ENCODE peak calls at places on chromosome 4, in nine cellular contexts. One of them, this sample, is unnamed.
A peak's percentile ranks its signal among the peaks of the same experiment; 100 is the strongest.

GRCh38 chr4:10622728-10623127 is 61.8 kb downstream of the CLNK start:
- DNase-seq in fibroblast of pulmonary artery: peak; percentile 39
- DNase-seq in stimulated activated CD4-positive, alpha-beta T cell treated with anti-CD3 and anti-CD28 coated beads, Interleukin-4, amount 100 ng/mL, for 48 hours: no peak
- DNase-seq in activated CD8-positive, alpha-beta memory T cell treated with anti-CD3 and anti-CD28 coated beads, Interleukin-2, amount 50 U/mL, for 4 hours: no peak
- DNase-seq in AG04450: no peak
- DNase-seq in RPMI8226: no peak
- DNase-seq in NCI-H2029 treated with DMSO at 0.1 percent for 48 hours: no peak
- DNase-seq in amniotic stem cell: no peak
- DNase-seq in HAP-1: no peak
- DNase-seq in this sample: no peak

GRCh38 chr4:15024386-15024785 is 22.1 kb downstream of the CPEB2 start:
- DNase-seq in fibroblast of pulmonary artery: peak; percentile 35
- DNase-seq in stimulated activated CD4-positive, alpha-beta T cell treated with anti-CD3 and anti-CD28 coated beads, Interleukin-4, amount 100 ng/mL, for 48 hours: no peak
- DNase-seq in activated CD8-positive, alpha-beta memory T cell treated with anti-CD3 and anti-CD28 coated beads, Interleukin-2, amount 50 U/mL, for 4 hours: no peak
- DNase-seq in AG04450: no peak
- DNase-seq in RPMI8226: no peak
- DNase-seq in NCI-H2029 treated with DMSO at 0.1 percent for 48 hours: no peak
- DNase-seq in amniotic stem cell: no peak
- DNase-seq in HAP-1: no peak
- DNase-seq in this sample: no peak

GRCh38 chr4:140152015-140152703 is 1.8 kb downstream of the MAML3 start:
- DNase-seq in fibroblast of pulmonary artery: no peak
- DNase-seq in stimulated activated CD4-positive, alpha-beta T cell treated with anti-CD3 and anti-CD28 coated beads, Interleukin-4, amount 100 ng/mL, for 48 hours: peak; percentile 55
- DNase-seq in activated CD8-positive, alpha-beta memory T cell treated with anti-CD3 and anti-CD28 coated beads, Interleukin-2, amount 50 U/mL, for 4 hours: peak; percentile 90
- DNase-seq in AG04450: no peak
- DNase-seq in RPMI8226: peak; percentile 60
- DNase-seq in NCI-H2029 treated with DMSO at 0.1 percent for 48 hours: peak; percentile 34
- DNase-seq in amniotic stem cell: no peak
- DNase-seq in HAP-1: peak; percentile 51
- DNase-seq in this sample: no peak

GRCh38 chr4:183499389-183499788 is 5.5 kb upstream of the ING2 start:
- DNase-seq in fibroblast of pulmonary artery: peak; percentile 9
- DNase-seq in stimulated activated CD4-positive, alpha-beta T cell treated with anti-CD3 and anti-CD28 coated beads, Interleukin-4, amount 100 ng/mL, for 48 hours: no peak
- DNase-seq in activated CD8-positive, alpha-beta memory T cell treated with anti-CD3 and anti-CD28 coated beads, Interleukin-2, amount 50 U/mL, for 4 hours: no peak
- DNase-seq in AG04450: no peak
- DNase-seq in RPMI8226: peak; percentile 70
- DNase-seq in NCI-H2029 treated with DMSO at 0.1 percent for 48 hours: peak; percentile 46
- DNase-seq in amniotic stem cell: no peak
- DNase-seq in HAP-1: no peak
- DNase-seq in this sample: no peak

GRCh38 chr4:32985256-32985655 is 2265.1 kb downstream of the PCDH7 start:
- DNase-seq in fibroblast of pulmonary artery: peak; percentile 66
- DNase-seq in stimulated activated CD4-positive, alpha-beta T cell treated with anti-CD3 and anti-CD28 coated beads, Interleukin-4, amount 100 ng/mL, for 48 hours: no peak
- DNase-seq in activated CD8-positive, alpha-beta memory T cell treated with anti-CD3 and anti-CD28 coated beads, Interleukin-2, amount 50 U/mL, for 4 hours: no peak
- DNase-seq in AG04450: no peak
- DNase-seq in RPMI8226: no peak
- DNase-seq in NCI-H2029 treated with DMSO at 0.1 percent for 48 hours: no peak
- DNase-seq in amniotic stem cell: no peak
- DNase-seq in HAP-1: no peak
- DNase-seq in this sample: no peak

GRCh38 chr4:186810613-186811150 is 87.0 kb upstream of the FAT1 start:
- DNase-seq in fibroblast of pulmonary artery: no peak
- DNase-seq in stimulated activated CD4-positive, alpha-beta T cell treated with anti-CD3 and anti-CD28 coated beads, Interleukin-4, amount 100 ng/mL, for 48 hours: no peak
- DNase-seq in activated CD8-positive, alpha-beta memory T cell treated with anti-CD3 and anti-CD28 coated beads, Interleukin-2, amount 50 U/mL, for 4 hours: no peak
- DNase-seq in AG04450: no peak
- DNase-seq in RPMI8226: no peak
- DNase-seq in NCI-H2029 treated with DMSO at 0.1 percent for 48 hours: no peak
- DNase-seq in amniotic stem cell: no peak
- DNase-seq in HAP-1: peak; percentile 34
- DNase-seq in this sample: no peak

GRCh38 chr4:107312366-107312765 is 276.3 kb upstream of the DKK2 start:
- DNase-seq in fibroblast of pulmonary artery: no peak
- DNase-seq in stimulated activated CD4-positive, alpha-beta T cell treated with anti-CD3 and anti-CD28 coated beads, Interleukin-4, amount 100 ng/mL, for 48 hours: no peak
- DNase-seq in activated CD8-positive, alpha-beta memory T cell treated with anti-CD3 and anti-CD28 coated beads, Interleukin-2, amount 50 U/mL, for 4 hours: no peak
- DNase-seq in AG04450: no peak
- DNase-seq in RPMI8226: no peak
- DNase-seq in NCI-H2029 treated with DMSO at 0.1 percent for 48 hours: no peak
- DNase-seq in amniotic stem cell: no peak
- DNase-seq in HAP-1: no peak
- DNase-seq in this sample: no peak

GRCh38 chr4:53558061-53558801 is 33.1 kb downstream of the LNX1 start:
- DNase-seq in fibroblast of pulmonary artery: peak; percentile 75
- DNase-seq in stimulated activated CD4-positive, alpha-beta T cell treated with anti-CD3 and anti-CD28 coated beads, Interleukin-4, amount 100 ng/mL, for 48 hours: no peak
- DNase-seq in activated CD8-positive, alpha-beta memory T cell treated with anti-CD3 and anti-CD28 coated beads, Interleukin-2, amount 50 U/mL, for 4 hours: no peak
- DNase-seq in AG04450: no peak
- DNase-seq in RPMI8226: no peak
- DNase-seq in NCI-H2029 treated with DMSO at 0.1 percent for 48 hours: no peak
- DNase-seq in amniotic stem cell: no peak
- DNase-seq in HAP-1: peak; percentile 11
- DNase-seq in this sample: no peak

GRCh38 chr4:26476545-26476944 is 13.7 kb downstream of the CCKAR start:
- DNase-seq in fibroblast of pulmonary artery: no peak
- DNase-seq in stimulated activated CD4-positive, alpha-beta T cell treated with anti-CD3 and anti-CD28 coated beads, Interleukin-4, amount 100 ng/mL, for 48 hours: no peak
- DNase-seq in activated CD8-positive, alpha-beta memory T cell treated with anti-CD3 and anti-CD28 coated beads, Interleukin-2, amount 50 U/mL, for 4 hours: no peak
- DNase-seq in AG04450: no peak
- DNase-seq in RPMI8226: no peak
- DNase-seq in NCI-H2029 treated with DMSO at 0.1 percent for 48 hours: no peak
- DNase-seq in amniotic stem cell: no peak
- DNase-seq in HAP-1: no peak
- DNase-seq in this sample: no peak

GRCh38 chr4:176123710-176124407 is 58.2 kb downstream of the WDR17 start:
- DNase-seq in fibroblast of pulmonary artery: peak; percentile 21
- DNase-seq in stimulated activated CD4-positive, alpha-beta T cell treated with anti-CD3 and anti-CD28 coated beads, Interleukin-4, amount 100 ng/mL, for 48 hours: no peak
- DNase-seq in activated CD8-positive, alpha-beta memory T cell treated with anti-CD3 and anti-CD28 coated beads, Interleukin-2, amount 50 U/mL, for 4 hours: no peak
- DNase-seq in AG04450: no peak
- DNase-seq in RPMI8226: peak; percentile 3
- DNase-seq in NCI-H2029 treated with DMSO at 0.1 percent for 48 hours: no peak
- DNase-seq in amniotic stem cell: no peak
- DNase-seq in HAP-1: peak; percentile 46
- DNase-seq in this sample: peak; percentile 16

GRCh38 chr4:155974957-155975356 is 21.3 kb upstream of the CTSO start:
- DNase-seq in fibroblast of pulmonary artery: no peak
- DNase-seq in stimulated activated CD4-positive, alpha-beta T cell treated with anti-CD3 and anti-CD28 coated beads, Interleukin-4, amount 100 ng/mL, for 48 hours: no peak
- DNase-seq in activated CD8-positive, alpha-beta memory T cell treated with anti-CD3 and anti-CD28 coated beads, Interleukin-2, amount 50 U/mL, for 4 hours: no peak
- DNase-seq in AG04450: no peak
- DNase-seq in RPMI8226: no peak
- DNase-seq in NCI-H2029 treated with DMSO at 0.1 percent for 48 hours: no peak
- DNase-seq in amniotic stem cell: no peak
- DNase-seq in HAP-1: no peak
- DNase-seq in this sample: peak; percentile 16

GRCh38 chr4:111330786-111331185 is 707.9 kb upstream of the PITX2 start:
- DNase-seq in fibroblast of pulmonary artery: no peak
- DNase-seq in stimulated activated CD4-positive, alpha-beta T cell treated with anti-CD3 and anti-CD28 coated beads, Interleukin-4, amount 100 ng/mL, for 48 hours: no peak
- DNase-seq in activated CD8-positive, alpha-beta memory T cell treated with anti-CD3 and anti-CD28 coated beads, Interleukin-2, amount 50 U/mL, for 4 hours: no peak
- DNase-seq in AG04450: no peak
- DNase-seq in RPMI8226: no peak
- DNase-seq in NCI-H2029 treated with DMSO at 0.1 percent for 48 hours: no peak
- DNase-seq in amniotic stem cell: no peak
- DNase-seq in HAP-1: no peak
- DNase-seq in this sample: no peak

GRCh38 chr4:18020671-18021469 is 685 bp downstream of the LCORL start:
- DNase-seq in fibroblast of pulmonary artery: peak; percentile 89
- DNase-seq in stimulated activated CD4-positive, alpha-beta T cell treated with anti-CD3 and anti-CD28 coated beads, Interleukin-4, amount 100 ng/mL, for 48 hours: peak; percentile 3
- DNase-seq in activated CD8-positive, alpha-beta memory T cell treated with anti-CD3 and anti-CD28 coated beads, Interleukin-2, amount 50 U/mL, for 4 hours: peak; percentile 37
- DNase-seq in AG04450: peak; percentile 50
- DNase-seq in RPMI8226: peak; percentile 68
- DNase-seq in NCI-H2029 treated with DMSO at 0.1 percent for 48 hours: peak; percentile 26
- DNase-seq in amniotic stem cell: peak; percentile 42
- DNase-seq in HAP-1: peak; percentile 84
- DNase-seq in this sample: peak; percentile 82

GRCh38 chr4:145935253-145936141 is 3.1 kb downstream of the ZNF827 start:
- DNase-seq in fibroblast of pulmonary artery: peak; percentile 33
- DNase-seq in stimulated activated CD4-positive, alpha-beta T cell treated with anti-CD3 and anti-CD28 coated beads, Interleukin-4, amount 100 ng/mL, for 48 hours: no peak
- DNase-seq in activated CD8-positive, alpha-beta memory T cell treated with anti-CD3 and anti-CD28 coated beads, Interleukin-2, amount 50 U/mL, for 4 hours: no peak
- DNase-seq in AG04450: no peak
- DNase-seq in RPMI8226: peak; percentile 41
- DNase-seq in NCI-H2029 treated with DMSO at 0.1 percent for 48 hours: no peak
- DNase-seq in amniotic stem cell: no peak
- DNase-seq in HAP-1: peak; percentile 67
- DNase-seq in this sample: peak; percentile 22

GRCh38 chr4:175705407-175705806 is 106.7 kb downstream of the GPM6A start:
- DNase-seq in fibroblast of pulmonary artery: peak; percentile 4
- DNase-seq in stimulated activated CD4-positive, alpha-beta T cell treated with anti-CD3 and anti-CD28 coated beads, Interleukin-4, amount 100 ng/mL, for 48 hours: no peak
- DNase-seq in activated CD8-positive, alpha-beta memory T cell treated with anti-CD3 and anti-CD28 coated beads, Interleukin-2, amount 50 U/mL, for 4 hours: no peak
- DNase-seq in AG04450: no peak
- DNase-seq in RPMI8226: no peak
- DNase-seq in NCI-H2029 treated with DMSO at 0.1 percent for 48 hours: no peak
- DNase-seq in amniotic stem cell: no peak
- DNase-seq in HAP-1: no peak
- DNase-seq in this sample: no peak

GRCh38 chr4:165827018-165827417 is 46.0 kb upstream of the TLL1 start:
- DNase-seq in fibroblast of pulmonary artery: no peak
- DNase-seq in stimulated activated CD4-positive, alpha-beta T cell treated with anti-CD3 and anti-CD28 coated beads, Interleukin-4, amount 100 ng/mL, for 48 hours: no peak
- DNase-seq in activated CD8-positive, alpha-beta memory T cell treated with anti-CD3 and anti-CD28 coated beads, Interleukin-2, amount 50 U/mL, for 4 hours: no peak
- DNase-seq in AG04450: no peak
- DNase-seq in RPMI8226: no peak
- DNase-seq in NCI-H2029 treated with DMSO at 0.1 percent for 48 hours: no peak
- DNase-seq in amniotic stem cell: no peak
- DNase-seq in HAP-1: no peak
- DNase-seq in this sample: no peak

GRCh38 chr4:6183740-6184139 is 16.6 kb downstream of the JAKMIP1 start:
- DNase-seq in fibroblast of pulmonary artery: no peak
- DNase-seq in stimulated activated CD4-positive, alpha-beta T cell treated with anti-CD3 and anti-CD28 coated beads, Interleukin-4, amount 100 ng/mL, for 48 hours: no peak
- DNase-seq in activated CD8-positive, alpha-beta memory T cell treated with anti-CD3 and anti-CD28 coated beads, Interleukin-2, amount 50 U/mL, for 4 hours: no peak
- DNase-seq in AG04450: no peak
- DNase-seq in RPMI8226: no peak
- DNase-seq in NCI-H2029 treated with DMSO at 0.1 percent for 48 hours: no peak
- DNase-seq in amniotic stem cell: no peak
- DNase-seq in HAP-1: no peak
- DNase-seq in this sample: no peak

GRCh38 chr4:84937381-84937977 is 29.0 kb downstream of the WDFY3 start:
- DNase-seq in fibroblast of pulmonary artery: peak; percentile 14
- DNase-seq in stimulated activated CD4-positive, alpha-beta T cell treated with anti-CD3 and anti-CD28 coated beads, Interleukin-4, amount 100 ng/mL, for 48 hours: no peak
- DNase-seq in activated CD8-positive, alpha-beta memory T cell treated with anti-CD3 and anti-CD28 coated beads, Interleukin-2, amount 50 U/mL, for 4 hours: no peak
- DNase-seq in AG04450: no peak
- DNase-seq in RPMI8226: no peak
- DNase-seq in NCI-H2029 treated with DMSO at 0.1 percent for 48 hours: no peak
- DNase-seq in amniotic stem cell: no peak
- DNase-seq in HAP-1: no peak
- DNase-seq in this sample: no peak

GRCh38 chr4:111937368-111937767 is 207.9 kb upstream of the FAM241A start:
- DNase-seq in fibroblast of pulmonary artery: peak; percentile 51
- DNase-seq in stimulated activated CD4-positive, alpha-beta T cell treated with anti-CD3 and anti-CD28 coated beads, Interleukin-4, amount 100 ng/mL, for 48 hours: no peak
- DNase-seq in activated CD8-positive, alpha-beta memory T cell treated with anti-CD3 and anti-CD28 coated beads, Interleukin-2, amount 50 U/mL, for 4 hours: no peak
- DNase-seq in AG04450: no peak
- DNase-seq in RPMI8226: peak; percentile 18
- DNase-seq in NCI-H2029 treated with DMSO at 0.1 percent for 48 hours: no peak
- DNase-seq in amniotic stem cell: no peak
- DNase-seq in HAP-1: no peak
- DNase-seq in this sample: peak; percentile 10

GRCh38 chr4:30653291-30653690 is 66.9 kb upstream of the PCDH7 start:
- DNase-seq in fibroblast of pulmonary artery: no peak
- DNase-seq in stimulated activated CD4-positive, alpha-beta T cell treated with anti-CD3 and anti-CD28 coated beads, Interleukin-4, amount 100 ng/mL, for 48 hours: no peak
- DNase-seq in activated CD8-positive, alpha-beta memory T cell treated with anti-CD3 and anti-CD28 coated beads, Interleukin-2, amount 50 U/mL, for 4 hours: no peak
- DNase-seq in AG04450: no peak
- DNase-seq in RPMI8226: no peak
- DNase-seq in NCI-H2029 treated with DMSO at 0.1 percent for 48 hours: no peak
- DNase-seq in amniotic stem cell: no peak
- DNase-seq in HAP-1: no peak
- DNase-seq in this sample: no peak

GRCh38 chr4:93199492-93199891 is 629.1 kb upstream of the ATOH1 start:
- DNase-seq in fibroblast of pulmonary artery: peak; percentile 66
- DNase-seq in stimulated activated CD4-positive, alpha-beta T cell treated with anti-CD3 and anti-CD28 coated beads, Interleukin-4, amount 100 ng/mL, for 48 hours: no peak
- DNase-seq in activated CD8-positive, alpha-beta memory T cell treated with anti-CD3 and anti-CD28 coated beads, Interleukin-2, amount 50 U/mL, for 4 hours: no peak
- DNase-seq in AG04450: no peak
- DNase-seq in RPMI8226: peak; percentile 4
- DNase-seq in NCI-H2029 treated with DMSO at 0.1 percent for 48 hours: peak; percentile 69
- DNase-seq in amniotic stem cell: no peak
- DNase-seq in HAP-1: peak; percentile 42
- DNase-seq in this sample: peak; percentile 29

GRCh38 chr4:81498046-81498445 is 26.3 kb upstream of the RASGEF1B start:
- DNase-seq in fibroblast of pulmonary artery: no peak
- DNase-seq in stimulated activated CD4-positive, alpha-beta T cell treated with anti-CD3 and anti-CD28 coated beads, Interleukin-4, amount 100 ng/mL, for 48 hours: no peak
- DNase-seq in activated CD8-positive, alpha-beta memory T cell treated with anti-CD3 and anti-CD28 coated beads, Interleukin-2, amount 50 U/mL, for 4 hours: no peak
- DNase-seq in AG04450: no peak
- DNase-seq in RPMI8226: no peak
- DNase-seq in NCI-H2029 treated with DMSO at 0.1 percent for 48 hours: no peak
- DNase-seq in amniotic stem cell: no peak
- DNase-seq in HAP-1: no peak
- DNase-seq in this sample: no peak

GRCh38 chr4:94525993-94526740 is 74.4 kb downstream of the PDLIM5 start:
- DNase-seq in fibroblast of pulmonary artery: no peak
- DNase-seq in stimulated activated CD4-positive, alpha-beta T cell treated with anti-CD3 and anti-CD28 coated beads, Interleukin-4, amount 100 ng/mL, for 48 hours: no peak
- DNase-seq in activated CD8-positive, alpha-beta memory T cell treated with anti-CD3 and anti-CD28 coated beads, Interleukin-2, amount 50 U/mL, for 4 hours: no peak
- DNase-seq in AG04450: no peak
- DNase-seq in RPMI8226: no peak
- DNase-seq in NCI-H2029 treated with DMSO at 0.1 percent for 48 hours: no peak
- DNase-seq in amniotic stem cell: no peak
- DNase-seq in HAP-1: no peak
- DNase-seq in this sample: no peak

GRCh38 chr4:164892018-164892417 is 15.0 kb downstream of the APELA start:
- DNase-seq in fibroblast of pulmonary artery: no peak
- DNase-seq in stimulated activated CD4-positive, alpha-beta T cell treated with anti-CD3 and anti-CD28 coated beads, Interleukin-4, amount 100 ng/mL, for 48 hours: no peak
- DNase-seq in activated CD8-positive, alpha-beta memory T cell treated with anti-CD3 and anti-CD28 coated beads, Interleukin-2, amount 50 U/mL, for 4 hours: no peak
- DNase-seq in AG04450: no peak
- DNase-seq in RPMI8226: no peak
- DNase-seq in NCI-H2029 treated with DMSO at 0.1 percent for 48 hours: no peak
- DNase-seq in amniotic stem cell: no peak
- DNase-seq in HAP-1: no peak
- DNase-seq in this sample: no peak

GRCh38 chr4:891747-892146 is 40.4 kb downstream of the GAK start:
- DNase-seq in fibroblast of pulmonary artery: peak; percentile 10
- DNase-seq in stimulated activated CD4-positive, alpha-beta T cell treated with anti-CD3 and anti-CD28 coated beads, Interleukin-4, amount 100 ng/mL, for 48 hours: no peak
- DNase-seq in activated CD8-positive, alpha-beta memory T cell treated with anti-CD3 and anti-CD28 coated beads, Interleukin-2, amount 50 U/mL, for 4 hours: no peak
- DNase-seq in AG04450: no peak
- DNase-seq in RPMI8226: no peak
- DNase-seq in NCI-H2029 treated with DMSO at 0.1 percent for 48 hours: no peak
- DNase-seq in amniotic stem cell: no peak
- DNase-seq in HAP-1: peak; percentile 35
- DNase-seq in this sample: no peak

GRCh38 chr4:185096032-185096653 is 46.9 kb upstream of the SLC25A4 start:
- DNase-seq in fibroblast of pulmonary artery: peak; percentile 70
- DNase-seq in stimulated activated CD4-positive, alpha-beta T cell treated with anti-CD3 and anti-CD28 coated beads, Interleukin-4, amount 100 ng/mL, for 48 hours: no peak
- DNase-seq in activated CD8-positive, alpha-beta memory T cell treated with anti-CD3 and anti-CD28 coated beads, Interleukin-2, amount 50 U/mL, for 4 hours: no peak
- DNase-seq in AG04450: no peak
- DNase-seq in RPMI8226: peak; percentile 50
- DNase-seq in NCI-H2029 treated with DMSO at 0.1 percent for 48 hours: no peak
- DNase-seq in amniotic stem cell: no peak
- DNase-seq in HAP-1: peak; percentile 63
- DNase-seq in this sample: peak; percentile 27

GRCh38 chr4:1206299-1207156 is 34.1 kb upstream of the SPON2 start:
- DNase-seq in fibroblast of pulmonary artery: no peak
- DNase-seq in stimulated activated CD4-positive, alpha-beta T cell treated with anti-CD3 and anti-CD28 coated beads, Interleukin-4, amount 100 ng/mL, for 48 hours: no peak
- DNase-seq in activated CD8-positive, alpha-beta memory T cell treated with anti-CD3 and anti-CD28 coated beads, Interleukin-2, amount 50 U/mL, for 4 hours: peak; percentile 13
- DNase-seq in AG04450: no peak
- DNase-seq in RPMI8226: peak; percentile 48
- DNase-seq in NCI-H2029 treated with DMSO at 0.1 percent for 48 hours: no peak
- DNase-seq in amniotic stem cell: no peak
- DNase-seq in HAP-1: peak; percentile 8
- DNase-seq in this sample: no peak

GRCh38 chr4:1403177-1403583 is 3.1 kb downstream of the NKX1-1 start:
- DNase-seq in fibroblast of pulmonary artery: no peak
- DNase-seq in stimulated activated CD4-positive, alpha-beta T cell treated with anti-CD3 and anti-CD28 coated beads, Interleukin-4, amount 100 ng/mL, for 48 hours: no peak
- DNase-seq in activated CD8-positive, alpha-beta memory T cell treated with anti-CD3 and anti-CD28 coated beads, Interleukin-2, amount 50 U/mL, for 4 hours: no peak
- DNase-seq in AG04450: no peak
- DNase-seq in RPMI8226: no peak
- DNase-seq in NCI-H2029 treated with DMSO at 0.1 percent for 48 hours: no peak
- DNase-seq in amniotic stem cell: no peak
- DNase-seq in HAP-1: no peak
- DNase-seq in this sample: no peak